ENCODE peak calls at places on chromosome 19, in six cellular contexts. A, L, Q, M, O and T are unnamed samples.

GRCh38 chr19:6713773-6714692 is 6.4 kb downstream of the C3 start:
- DNase-seq in A (no peak), L (no peak), Q (no peak), M (no peak), O (no peak), T (no peak)

GRCh38 chr19:12801466-12802266 is at the start of the genes PRDX2 and THSD8:
- DNase-seq in A (peak), L (peak), Q (peak), M (peak), O (peak), T (peak)

GRCh38 chr19:42092350-42092749 is 16.4 kb downstream of the ZNF574 start:
- DNase-seq in A (peak), L (no peak), Q (no peak), M (no peak), O (no peak), T (no peak)

GRCh38 chr19:51143486-51143885 is 1.4 kb downstream of the SIGLEC7 start:
- DNase-seq in A (no peak), L (no peak), Q (no peak), M (no peak), O (no peak), T (no peak)

GRCh38 chr19:47499863-47500830 is 14.7 kb downstream of the NAPA start:
- DNase-seq in A (no peak), L (no peak), Q (no peak), M (no peak), O (no peak), T (no peak)

GRCh38 chr19:39428309-39429112 is 7.2 kb downstream of the RPS16 start:
- DNase-seq in A (no peak), L (no peak), Q (peak), M (no peak), O (peak), T (no peak)

GRCh38 chr19:45076851-45077730 is 813 bp upstream of the ZNF296 start:
- DNase-seq in A (no peak), L (no peak), Q (no peak), M (no peak), O (no peak), T (no peak)

GRCh38 chr19:33193269-33193863 is 764 bp upstream of the LRP3 start:
- DNase-seq in A (no peak), L (no peak), Q (no peak), M (no peak), O (no peak), T (no peak)

GRCh38 chr19:12783226-12783848 is 7.9 kb upstream of the JUNB start:
- DNase-seq in A (no peak), L (no peak), Q (no peak), M (no peak), O (peak), T (no peak)

GRCh38 chr19:46287585-46287984 is 9.3 kb upstream of the HIF3A start:
- DNase-seq in A (no peak), L (no peak), Q (no peak), M (no peak), O (no peak), T (no peak)

GRCh38 chr19:4080473-4080872 is 13.8 kb upstream of the ZBTB7A start:
- DNase-seq in A (no peak), L (no peak), Q (no peak), M (no peak), O (no peak), T (no peak)

GRCh38 chr19:54462072-54462712 is 1.4 kb downstream of the LENG9 start:
- DNase-seq in A (no peak), L (no peak), Q (no peak), M (no peak), O (peak), T (no peak)

GRCh38 chr19:50392759-50393158 is 8.6 kb downstream of the POLD1 start:
- DNase-seq in A (no peak), L (no peak), Q (no peak), M (no peak), O (no peak), T (no peak)

GRCh38 chr19:1901940-1902404 is 3.2 kb upstream of the ADAT3 start:
- DNase-seq in A (no peak), L (no peak), Q (no peak), M (no peak), O (no peak), T (no peak)

GRCh38 chr19:17772172-17772571 is 20.9 kb downstream of the FCHO1 start:
- DNase-seq in A (no peak), L (no peak), Q (no peak), M (no peak), O (no peak), T (no peak)

GRCh38 chr19:47618771-47619170 is 9.8 kb downstream of the BICRA start:
- DNase-seq in A (no peak), L (no peak), Q (no peak), M (no peak), O (no peak), T (no peak)

GRCh38 chr19:7775761-7776160 is 12.7 kb downstream of the CLEC4M start:
- DNase-seq in A (no peak), L (no peak), Q (no peak), M (no peak), O (no peak), T (no peak)

GRCh38 chr19:11797491-11797890 is 832 bp upstream of the ZNF491 start:
- DNase-seq in A (peak), L (peak), Q (peak), M (no peak), O (peak), T (peak)

GRCh38 chr19:27974082-27974513 is 1238.9 kb downstream of the UQCRFS1 start:
- DNase-seq in A (peak), L (no peak), Q (peak), M (no peak), O (no peak), T (peak)

GRCh38 chr19:45110811-45111210 is 17.8 kb downstream of the PPP1R37 start:
- DNase-seq in A (no peak), L (no peak), Q (no peak), M (no peak), O (no peak), T (no peak)

GRCh38 chr19:46603752-46604241 is 2.7 kb downstream of the CALM3 start:
- DNase-seq in A (no peak), L (no peak), Q (peak), M (no peak), O (peak), T (no peak)

GRCh38 chr19:34824686-34825085 is 51.7 kb upstream of the ZNF599 start:
- DNase-seq in A (no peak), L (no peak), Q (no peak), M (no peak), O (no peak), T (no peak)

GRCh38 chr19:6819323-6819722 is 46.8 kb downstream of the VAV1 start:
- DNase-seq in A (no peak), L (no peak), Q (no peak), M (no peak), O (no peak), T (no peak)

GRCh38 chr19:19050104-19050503 is 13.7 kb upstream of the SLC25A42 start:
- DNase-seq in A (no peak), L (no peak), Q (no peak), M (no peak), O (no peak), T (no peak)

GRCh38 chr19:48896191-48896720 is 2.3 kb downstream of the TULP2 start:
- DNase-seq in A (no peak), L (no peak), Q (peak), M (no peak), O (no peak), T (peak)